ENCODE peak calls at places on chromosomes 2 and 18, in seven cellular contexts. N is gastrocnemius medialis, K is retinal pigment epithelial cell, U is keratinocyte, S is epithelial cell of esophagus, X is foreskin fibroblast, G is cardiac muscle cell. H is an unnamed sample.
A peak's percentile ranks its signal among the peaks of the same experiment; 100 is the strongest.

GRCh38 chr2:232870766-232871371 is 805 bp downstream of the SNORC start:
- DNase-seq in N (no peak), K (no peak), U (no peak), S (no peak), X (no peak), G (no peak), H (no peak)

GRCh38 chr2:240340361-240340761 is 95.1 kb upstream of the GPC1 start:
- DNase-seq in N (no peak), K (no peak), U (no peak), S (no peak), X (no peak), G (no peak), H (no peak)

GRCh38 chr2:72115361-72116080 is 32.1 kb downstream of the CYP26B1 start:
- DNase-seq in N (no peak), K (peak; percentile 86), U (peak; percentile 93), S (peak; percentile 99), X (peak; percentile 82), G (peak; percentile 77), H (peak; percentile 51)

GRCh38 chr2:39119732-39120520 is 925 bp downstream of the SOS1 start:
- DNase-seq in N (peak; percentile 57), K (no peak), U (no peak), S (peak; percentile 74), X (peak; percentile 48), G (peak; percentile 67), H (peak; percentile 66)

GRCh38 chr2:233813236-233814062 is 35.3 kb downstream of the MROH2A start:
- DNase-seq in N (no peak), K (no peak), U (no peak), S (no peak), X (no peak), G (no peak), H (no peak)

GRCh38 chr2:134677866-134678774 is 40.7 kb downstream of the TMEM163 start:
- DNase-seq in N (no peak), K (no peak), U (no peak), S (no peak), X (no peak), G (no peak), H (no peak)

GRCh38 chr2:23430263-23430662 is 45.3 kb downstream of the KLHL29 start:
- DNase-seq in N (peak; percentile 53), K (peak; percentile 92), U (no peak), S (peak; percentile 64), X (peak; percentile 61), G (peak; percentile 28), H (peak; percentile 70)

GRCh38 chr2:72673279-72673678 is 152.6 kb downstream of the EXOC6B start:
- DNase-seq in N (no peak), K (no peak), U (no peak), S (no peak), X (no peak), G (no peak), H (no peak)

GRCh38 chr2:36352024-36352398 is 3.6 kb upstream of the CRIM1 start:
- DNase-seq in N (no peak), K (no peak), U (no peak), S (peak; percentile 67), X (no peak), G (peak; percentile 71), H (peak; percentile 67)

GRCh38 chr2:219916761-219917160 is 289.3 kb downstream of the SLC4A3 start:
- DNase-seq in N (no peak), K (no peak), U (no peak), S (no peak), X (no peak), G (no peak), H (no peak)

GRCh38 chr18:28175047-28175929 is 1.6 kb downstream of the CDH2 start:
- DNase-seq in N (no peak), K (no peak), U (no peak), S (peak; percentile 41), X (no peak), G (peak; percentile 69), H (peak; percentile 57)

GRCh38 chr2:48504647-48505327 is 25.2 kb upstream of the STON1 start:
- DNase-seq in N (no peak), K (no peak), U (no peak), S (no peak), X (peak; percentile 65), G (peak; percentile 81), H (peak; percentile 81)

GRCh38 chr18:9521770-9522169 is 46.5 kb downstream of the RALBP1 start:
- DNase-seq in N (no peak), K (no peak), U (no peak), S (no peak), X (no peak), G (no peak), H (peak; percentile 20)

GRCh38 chr2:188788621-188789020 is 185.6 kb upstream of the COL3A1 start:
- DNase-seq in N (peak; percentile 64), K (no peak), U (no peak), S (peak; percentile 80), X (peak; percentile 82), G (peak; percentile 95), H (peak; percentile 92)

GRCh38 chr2:25557179-25558036 is 116.0 kb downstream of the DTNB start:
- DNase-seq in N (no peak), K (no peak), U (no peak), S (no peak), X (no peak), G (no peak), H (no peak)

GRCh38 chr18:26655614-26656400 is 107.5 kb upstream of the KCTD1 start:
- DNase-seq in N (peak; percentile 23), K (peak; percentile 10), U (no peak), S (peak; percentile 64), X (peak; percentile 53), G (peak; percentile 63), H (peak; percentile 17)

GRCh38 chr2:155871940-155872339 is 460.6 kb downstream of the NR4A2 start:
- DNase-seq in N (no peak), K (no peak), U (no peak), S (no peak), X (no peak), G (no peak), H (no peak)

DNA sequence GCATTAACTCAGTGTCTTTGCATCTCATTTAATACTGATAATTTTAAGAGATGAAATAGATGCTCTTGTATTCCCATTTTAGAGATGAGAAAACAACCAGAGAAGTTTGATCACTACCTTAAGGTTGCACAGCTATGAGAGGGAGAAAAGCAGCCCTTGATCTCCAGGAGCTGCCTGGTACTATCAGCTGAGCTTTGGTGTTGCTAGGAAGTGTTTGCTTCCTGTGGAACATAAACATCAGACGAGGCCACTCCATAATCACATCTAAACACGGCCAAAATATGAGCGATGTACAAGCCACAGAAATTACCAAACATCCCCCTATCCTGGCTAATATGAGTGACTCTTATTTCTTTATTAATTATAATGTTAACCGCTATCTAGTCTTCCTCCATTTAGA is 620 bp upstream of the WDFY1 start:
- DNase-seq in N (no peak), K (no peak), U (no peak), S (no peak), X (no peak), G (no peak), H (no peak)
- H3K4me3 ChIP-seq in N (peak overlapping the region; percentile 77), K (no peak overlapping the region), U (no peak overlapping the region), S (no peak overlapping the region), X (peak overlapping the region; percentile 68), G (no peak overlapping the region), H (no peak overlapping the region)

GRCh38 chr2:199455533-199456382 is 2.0 kb downstream of the SATB2 start:
- DNase-seq in N (no peak), K (no peak), U (no peak), S (peak; percentile 32), X (no peak), G (peak; percentile 30), H (no peak)
- H3K4me3 ChIP-seq in N (peak overlapping the region; percentile 88), K (peak overlapping the region; percentile 75), U (peak overlapping the region; percentile 49), S (peak overlapping the region; percentile 26), X (peak overlapping the region; percentile 82), G (peak overlapping the region; percentile 23), H (peak overlapping the region; percentile 77)

DNA sequence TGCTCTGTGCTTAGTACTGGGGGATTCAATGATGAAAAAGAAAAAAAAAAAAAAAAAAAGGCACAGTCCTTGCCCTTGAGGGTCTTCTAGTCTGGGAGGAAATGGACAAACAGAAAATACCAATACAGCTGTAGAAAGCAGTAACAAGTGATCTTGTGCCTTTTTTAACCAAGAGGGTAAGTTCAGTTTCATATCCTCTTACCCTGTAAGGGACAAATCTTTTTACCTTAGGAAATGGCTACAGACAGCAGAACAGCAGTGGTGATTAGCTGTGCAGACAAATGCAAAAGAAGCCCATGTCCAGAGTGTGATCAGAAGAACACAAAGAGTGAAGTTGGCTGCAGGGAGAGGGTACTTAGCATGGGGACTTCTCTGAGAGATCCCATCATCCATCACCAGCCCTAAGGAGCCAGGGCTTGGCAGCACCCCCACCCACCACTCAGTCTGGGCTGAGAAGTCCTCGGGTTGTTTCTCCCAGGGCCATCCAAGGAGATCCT is 102.9 kb downstream of the ALPK2 start:
- DNase-seq in N (no peak), K (no peak), U (no peak), S (no peak), X (no peak), G (no peak), H (no peak)
- H3K4me3 ChIP-seq in N (no peak overlapping the region), K (no peak overlapping the region), U (no peak overlapping the region), S (no peak overlapping the region), X (no peak overlapping the region), G (no peak overlapping the region), H (no peak overlapping the region)

GRCh38 chr2:28448738-28449100 is 47.1 kb upstream of the PLB1 start:
- DNase-seq in N (no peak), K (no peak), U (no peak), S (no peak), X (no peak), G (no peak), H (no peak)

GRCh38 chr2:28445448-28446258 is 50.2 kb upstream of the PLB1 start:
- DNase-seq in N (peak; percentile 31), K (peak; percentile 33), U (peak; percentile 85), S (peak; percentile 97), X (peak; percentile 96), G (peak; percentile 89), H (peak; percentile 89)

GRCh38 chr2:28449126-28449488 is 46.8 kb upstream of the PLB1 start:
- DNase-seq in N (no peak), K (no peak), U (no peak), S (no peak), X (no peak), G (no peak), H (no peak)

GRCh38 chr2:28449489-28450395 is 46.1 kb upstream of the PLB1 start:
- DNase-seq in N (no peak), K (no peak), U (no peak), S (peak; percentile 81), X (peak; percentile 28), G (peak; percentile 44), H (peak; percentile 62)

GRCh38 chr2:28447943-28448737 is 47.7 kb upstream of the PLB1 start:
- DNase-seq in N (no peak), K (no peak), U (no peak), S (peak; percentile 90), X (peak; percentile 81), G (peak; percentile 89), H (peak; percentile 88)
- H3K4me3 ChIP-seq in N (no peak overlapping the region), K (no peak overlapping the region), U (no peak overlapping the region), S (no peak overlapping the region), X (no peak overlapping the region), G (no peak overlapping the region), H (no peak overlapping the region)

GRCh38 chr2:86036790-86037138 is 68.9 kb downstream of the POLR1A start:
- DNase-seq in N (no peak), K (no peak), U (no peak), S (no peak), X (no peak), G (no peak), H (no peak)
- H3K4me3 ChIP-seq in N (no peak overlapping the region), K (no peak overlapping the region), U (no peak overlapping the region), S (no peak overlapping the region), X (no peak overlapping the region), G (no peak overlapping the region), H (no peak overlapping the region)